ENCODE peak calls at places on chromosomes 13 and 19, in eight cellular contexts. L, E, A, M, W, U, I and G are unnamed samples.

GRCh38 chr19:47280183-47280797 is 5.6 kb downstream of the INAFM1 start:
- DNase-seq in L (no peak), E (no peak), A (peak; percentile 55), M (peak; percentile 44), W (peak; percentile 39), U (peak; percentile 61), I (peak; percentile 26), G (no peak)

GRCh38 chr13:46975173-46975572 is 78.3 kb upstream of the HTR2A start:
- DNase-seq in L (no peak), E (no peak), A (no peak), M (no peak), W (no peak), U (no peak), I (no peak), G (no peak)

GRCh38 chr19:5281588-5281987 is 59.0 kb downstream of the PTPRS start:
- DNase-seq in L (peak; percentile 7), E (no peak), A (no peak), M (no peak), W (peak; percentile 79), U (no peak), I (no peak), G (no peak)

GRCh38 chr13:28728642-28729041 is 9.9 kb upstream of the SLC46A3 start:
- DNase-seq in L (no peak), E (no peak), A (no peak), M (no peak), W (no peak), U (no peak), I (no peak), G (no peak)

GRCh38 chr19:1355258-1355973 is 28.3 kb upstream of the NDUFS7 start:
- DNase-seq in L (peak; percentile 29), E (no peak), A (no peak), M (no peak), W (no peak), U (no peak), I (no peak), G (no peak)

GRCh38 chr19:52028780-52029123 is 573 bp upstream of the ZNF614 start:
- DNase-seq in L (no peak), E (no peak), A (no peak), M (no peak), W (no peak), U (no peak), I (no peak), G (no peak)

GRCh38 chr13:104953588-104953987 is 1581.9 kb downstream of the EFNB2 start:
- DNase-seq in L (peak; percentile 33), E (no peak), A (no peak), M (no peak), W (no peak), U (no peak), I (no peak), G (peak; percentile 56)

GRCh38 chr13:83168575-83168974 is 713.7 kb downstream of the SLITRK1 start:
- DNase-seq in L (no peak), E (no peak), A (no peak), M (no peak), W (no peak), U (no peak), I (no peak), G (no peak)

GRCh38 chr13:51557875-51558604 is 26.2 kb upstream of the WDFY2 start:
- DNase-seq in L (peak; percentile 59), E (no peak), A (peak; percentile 55), M (no peak), W (no peak), U (no peak), I (no peak), G (peak; percentile 77)

GRCh38 chr13:45295536-45295935 is 45.4 kb downstream of the TPT1 start:
- DNase-seq in L (peak; percentile 47), E (no peak), A (no peak), M (no peak), W (no peak), U (no peak), I (no peak), G (peak; percentile 61)

GRCh38 chr19:46764817-46765291 is 18.6 kb upstream of the STRN4 start:
- DNase-seq in L (no peak), E (no peak), A (no peak), M (no peak), W (peak; percentile 70), U (no peak), I (no peak), G (no peak)

GRCh38 chr19:15629003-15629880 is 11.5 kb upstream of the CYP4F3 start:
- DNase-seq in L (peak; percentile 47), E (no peak), A (peak; percentile 55), M (peak; percentile 94), W (peak; percentile 70), U (no peak), I (peak; percentile 76), G (no peak)

GRCh38 chr13:34469212-34469983 is 472.7 kb upstream of the NBEA start:
- DNase-seq in L (peak; percentile 68), E (no peak), A (no peak), M (no peak), W (no peak), U (no peak), I (no peak), G (no peak)

GRCh38 chr13:23628250-23628649 is 58.0 kb downstream of the TNFRSF19 start:
- DNase-seq in L (no peak), E (no peak), A (no peak), M (no peak), W (no peak), U (no peak), I (no peak), G (no peak)

GRCh38 chr19:37537391-37537947 is 30.7 kb downstream of the ZNF793 start:
- DNase-seq in L (peak; percentile 1), E (no peak), A (no peak), M (no peak), W (no peak), U (no peak), I (no peak), G (no peak)

GRCh38 chr19:51354742-51355148 is 11.4 kb downstream of the ETFB start:
- DNase-seq in L (peak; percentile 37), E (peak; percentile 50), A (no peak), M (no peak), W (no peak), U (peak; percentile 46), I (no peak), G (no peak)

GRCh38 chr13:97944396-97945029 is 9.0 kb upstream of the IPO5 start:
- DNase-seq in L (peak; percentile 29), E (no peak), A (no peak), M (no peak), W (no peak), U (no peak), I (no peak), G (no peak)

GRCh38 chr13:98741741-98742435 is 10.6 kb downstream of the SLC15A1 start:
- DNase-seq in L (peak; percentile 79), E (no peak), A (no peak), M (no peak), W (no peak), U (no peak), I (no peak), G (no peak)

GRCh38 chr19:2350656-2351055 is 9.4 kb upstream of the TMPRSS9 start:
- DNase-seq in L (no peak), E (no peak), A (no peak), M (no peak), W (no peak), U (no peak), I (no peak), G (no peak)

GRCh38 chr19:41308450-41309224 is 1.3 kb upstream of the CCDC97 start:
- DNase-seq in L (peak; percentile 94), E (peak; percentile 96), A (peak; percentile 85), M (peak; percentile 98), W (peak; percentile 95), U (peak; percentile 95), I (peak; percentile 79), G (no peak)

GRCh38 chr19:1360818-1361461 is 22.8 kb upstream of the NDUFS7 start:
- DNase-seq in L (peak; percentile 91), E (no peak), A (no peak), M (no peak), W (peak; percentile 70), U (no peak), I (no peak), G (peak; percentile 67)

GRCh38 chr19:17686027-17686511 is 2.1 kb downstream of the UNC13A start:
- DNase-seq in L (no peak), E (no peak), A (no peak), M (no peak), W (peak; percentile 39), U (no peak), I (no peak), G (no peak)

GRCh38 chr13:59690857-59691500 is 472.7 kb downstream of the DIAPH3 start:
- DNase-seq in L (peak; percentile 83), E (no peak), A (no peak), M (no peak), W (no peak), U (no peak), I (no peak), G (peak; percentile 26)

GRCh38 chr13:68535329-68535728 is 1305.2 kb upstream of the PCDH9 start:
- DNase-seq in L (no peak), E (no peak), A (no peak), M (no peak), W (no peak), U (no peak), I (no peak), G (no peak)

GRCh38 chr19:12628040-12629022 is 17.6 kb downstream of the ZNF791 start:
- DNase-seq in L (peak; percentile 36), E (no peak), A (peak; percentile 33), M (no peak), W (no peak), U (no peak), I (no peak), G (no peak)

GRCh38 chr13:50580684-50581305 is 262.7 kb downstream of the DLEU7 start:
- DNase-seq in L (peak; percentile 62), E (no peak), A (no peak), M (no peak), W (no peak), U (no peak), I (no peak), G (peak; percentile 60)

GRCh38 chr13:26601669-26602068 is 44.2 kb downstream of the WASF3 start:
- DNase-seq in L (peak; percentile 30), E (no peak), A (no peak), M (no peak), W (no peak), U (no peak), I (peak; percentile 45), G (no peak)

GRCh38 chr19:13441810-13442512 is 64.3 kb downstream of the CACNA1A start:
- DNase-seq in L (peak; percentile 46), E (peak; percentile 70), A (peak; percentile 47), M (peak; percentile 30), W (peak; percentile 18), U (peak; percentile 67), I (peak; percentile 42), G (no peak)

GRCh38 chr13:77779461-77780272 is 82.2 kb downstream of the SLAIN1 start:
- DNase-seq in L (peak; percentile 83), E (no peak), A (peak; percentile 53), M (no peak), W (peak; percentile 40), U (peak; percentile 31), I (peak; percentile 15), G (peak; percentile 32)